ENCODE peak calls at places on chromosomes 12 and 14, in six cellular contexts. H is CD8-positive, alpha-beta T cell; X is heart right ventricle; J is fibroblast of lung; N is adipocyte; L is right cardiac atrium. R is an unnamed sample. For H3K9me3, the result is how much of the 10 kb centered on the place peaks cover.

GRCh38 chr12:1369942-1370620 is 224.3 kb downstream of the FBXL14 start:
- DNase-seq in H (no peak), X (no peak), J (peak), N (no peak), L (no peak), R (no peak)

GRCh38 chr14:57816568-57817284 is 49.2 kb downstream of the SLC35F4 start:
- DNase-seq in H (no peak), X (no peak), J (peak), N (no peak), L (no peak), R (no peak)

GRCh38 chr14:103078420-103078749 is 5.6 kb upstream of the LBHD2 start:
- DNase-seq in H (peak), X (peak), J (peak), N (peak), L (peak), R (peak)

GRCh38 chr14:96987771-96988170 is 190.6 kb downstream of the VRK1 start:
- DNase-seq in H (no peak), X (no peak), J (no peak), N (no peak), L (no peak), R (no peak)

GRCh38 chr14:58068306-58068705 is 83.7 kb downstream of the ARMH4 start:
- DNase-seq in H (no peak), X (no peak), J (no peak), N (no peak), L (no peak), R (no peak)

GRCh38 chr12:90729741-90730140 is 225.2 kb downstream of the CCER1 start:
- DNase-seq in H (no peak), X (no peak), J (peak), N (peak), L (no peak), R (no peak)

GRCh38 chr12:91896725-91897515 is 248.7 kb downstream of the BTG1 start:
- DNase-seq in H (no peak), X (no peak), J (peak), N (no peak), L (peak), R (no peak)

GRCh38 chr14:51604078-51604477 is 47.6 kb upstream of the FRMD6 start:
- DNase-seq in H (no peak), X (no peak), J (peak), N (peak), L (no peak), R (no peak)

GRCh38 chr12:49662998-49663843 is 39.9 kb downstream of the PRPF40B start:
- DNase-seq in H (peak), X (peak), J (peak), N (peak), L (peak), R (peak)

GRCh38 chr12:85641796-85642195 is 194.4 kb downstream of the RASSF9 start:
- DNase-seq in H (no peak), X (no peak), J (peak), N (no peak), L (no peak), R (no peak)

GRCh38 chr12:56104815-56105476 is 587 bp downstream of the PA2G4 start:
- DNase-seq in H (no peak), X (no peak), J (no peak), N (peak), L (peak), R (peak)

GRCh38 chr14:92499216-92499615 is 14.4 kb upstream of the RIN3 start:
- DNase-seq in H (no peak), X (no peak), J (no peak), N (no peak), L (no peak), R (no peak)

GRCh38 chr12:65269603-65270002 is 8.9 kb upstream of the MSRB3 start:
- DNase-seq in H (no peak), X (no peak), J (no peak), N (no peak), L (no peak), R (no peak)

GRCh38 chr14:81301813-81302212 is 81.1 kb upstream of the GTF2A1 start:
- DNase-seq in H (no peak), X (no peak), J (no peak), N (no peak), L (no peak), R (no peak)

GRCh38 chr12:55698241-55698955 is 9.3 kb downstream of the ITGA7 start:
- DNase-seq in H (no peak), X (no peak), J (no peak), N (no peak), L (no peak), R (no peak)

GRCh38 chr14:34324363-34324795 is 137.7 kb downstream of the SPTSSA start:
- DNase-seq in H (no peak), X (no peak), J (peak), N (peak), L (no peak), R (no peak)

GRCh38 chr14:68397371-68397779 is 395.5 kb downstream of the ZFP36L1 start:
- DNase-seq in H (no peak), X (peak), J (no peak), N (no peak), L (peak), R (no peak)

GRCh38 chr14:103856105-103856504 is 8.7 kb upstream of the PPP1R13B start:
- DNase-seq in H (no peak), X (no peak), J (no peak), N (no peak), L (no peak), R (no peak)

GRCh38 chr14:103537175-103537990 is 8.4 kb downstream of the TRMT61A start:
- DNase-seq in H (no peak), X (peak), J (no peak), N (no peak), L (peak), R (no peak)

GRCh38 chr12:11698729-11699128 is 49.3 kb downstream of the ETV6 start:
- DNase-seq in H (no peak), X (no peak), J (no peak), N (no peak), L (no peak), R (no peak)

GRCh38 chr12:53172352-53172751 is 8.2 kb upstream of the ZNF740 start:
- DNase-seq in H (no peak), X (no peak), J (peak), N (peak), L (peak), R (no peak)

GRCh38 chr14:67773844-67774377 is 42.5 kb downstream of the ZFYVE26 start:
- DNase-seq in H (no peak), X (no peak), J (no peak), N (no peak), L (no peak), R (no peak)

GRCh38 chr14:91649930-91650329 is 82.0 kb downstream of the CATSPERB start:
- DNase-seq in H (peak), X (no peak), J (peak), N (peak), L (no peak), R (no peak)

GRCh38 chr12:54933381-54933780 is 51.2 kb downstream of the TESPA1 start:
- DNase-seq in H (no peak), X (no peak), J (peak), N (no peak), L (no peak), R (no peak)

GRCh38 chr14:96584199-96584906 is 82.2 kb downstream of the PAPOLA start:
- DNase-seq in H (no peak), X (no peak), J (peak), N (peak), L (no peak), R (no peak)

GRCh38 chr14:69877492-69877891 is 1.7 kb upstream of the SMOC1 start:
- DNase-seq in H (no peak), X (no peak), J (peak), N (no peak), L (no peak), R (no peak)

GRCh38 chr12:118958520-118958919 is 22.8 kb upstream of the SRRM4 start:
- DNase-seq in H (no peak), X (no peak), J (no peak), N (no peak), L (no peak), R (no peak)

GRCh38 chr12:116280590-116281290 is 3.2 kb upstream of the MED13L start:
- DNase-seq in H (no peak), X (no peak), J (no peak), N (no peak), L (no peak), R (no peak)

GRCh38 chr12:53232641-53233538 is 881 bp upstream of the RARG start:
- DNase-seq in H (peak), X (peak), J (peak), N (peak), L (peak), R (peak)

GRCh38 chr12:19093218-19093617 is 36.3 kb upstream of the PLEKHA5 start:
- DNase-seq in H (no peak), X (no peak), J (peak), N (no peak), L (no peak), R (no peak)

GRCh38 chr14:20680843-20681347 is 3.5 kb upstream of the RNASE4 start:
- DNase-seq in H (no peak), X (no peak), J (no peak), N (no peak), L (peak), R (no peak)

GRCh38 chr14:60819575-60819974 is 85.0 kb downstream of the MNAT1 start:
- DNase-seq in H (no peak), X (no peak), J (no peak), N (no peak), L (no peak), R (no peak)

GRCh38 chr12:109670647-109671046 is 43.0 kb upstream of the FAM222A start:
- DNase-seq in H (no peak), X (no peak), J (no peak), N (no peak), L (no peak), R (no peak)

GRCh38 chr12:121652767-121653497 is 16.5 kb downstream of the MORN3 start:
- DNase-seq in H (no peak), X (no peak), J (no peak), N (no peak), L (no peak), R (no peak)

GRCh38 chr14:98122527-98122926 is 1149.5 kb downstream of the BCL11B start:
- DNase-seq in H (no peak), X (no peak), J (no peak), N (no peak), L (no peak), R (no peak)

GRCh38 chr14:98119739-98120138 is 1152.3 kb downstream of the BCL11B start:
- DNase-seq in H (no peak), X (no peak), J (no peak), N (no peak), L (no peak), R (no peak)

GRCh38 chr14:98120831-98121464 is 1151.0 kb downstream of the BCL11B start:
- DNase-seq in H (no peak), X (no peak), J (no peak), N (no peak), L (no peak), R (no peak)

GRCh38 chr14:98114122-98114895 is 1157.7 kb downstream of the BCL11B start:
- DNase-seq in H (no peak), X (no peak), J (peak), N (no peak), L (no peak), R (no peak)

DNA sequence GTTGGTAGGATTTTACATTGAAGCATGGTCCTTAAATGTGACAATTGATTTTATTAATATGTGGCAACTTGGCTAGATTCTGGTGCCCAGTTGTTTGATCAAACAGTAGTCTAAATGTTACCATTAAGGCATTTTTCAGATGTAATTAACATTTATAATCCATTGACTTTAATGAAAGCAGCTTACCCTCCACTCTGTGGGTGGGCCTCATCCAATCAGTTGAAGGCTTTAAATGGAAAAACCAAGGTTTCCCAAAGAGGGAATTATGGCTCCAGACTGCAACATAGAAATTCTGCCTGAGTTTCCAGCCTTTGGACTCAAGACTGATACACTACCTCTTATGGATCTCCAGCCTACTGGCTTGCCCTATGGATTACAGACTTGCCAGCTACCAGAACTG is 1153.2 kb downstream of the BCL11B start:
- DNase-seq in H (no peak), X (no peak), J (no peak), N (no peak), L (no peak), R (no peak)
- H3K9me3 ChIP-seq in H (under half), X (under half), J (under half), N (under half), L (under half), R (under half)

GRCh38 chr12:132270516-132270915 is 58.9 kb downstream of the GALNT9 start:
- DNase-seq in H (no peak), X (no peak), J (no peak), N (no peak), L (no peak), R (no peak)
- H3K9me3 ChIP-seq in H (under half), X (under half), J (under half), N (under half), L (under half), R (under half)

GRCh38 chr12:38160318-38161122 is 156.1 kb upstream of the ALG10B start:
- DNase-seq in H (no peak), X (no peak), J (no peak), N (no peak), L (no peak), R (no peak)
- H3K9me3 ChIP-seq in H (under half), X (under half), J (under half), N (under half), L (under half), R (under half)

DNA sequence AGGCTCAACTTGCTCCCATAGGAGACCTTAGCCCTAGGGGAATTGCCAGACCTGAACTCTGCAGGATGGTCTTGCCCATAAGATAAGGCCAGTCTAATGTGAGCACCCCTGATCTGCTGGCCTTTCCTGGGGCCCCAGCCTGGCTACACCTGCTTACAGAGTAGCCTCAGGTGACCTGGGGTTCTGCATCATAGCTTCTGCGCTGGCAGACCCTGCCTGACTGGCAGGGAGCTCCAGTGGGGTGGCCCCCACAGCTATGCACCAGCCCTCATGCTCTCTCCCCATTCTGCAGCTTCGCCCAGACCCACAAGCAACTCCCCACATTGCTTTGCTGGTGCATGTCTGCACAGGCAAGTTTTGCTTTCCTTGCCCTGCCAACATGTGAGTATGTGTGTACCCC is 371.3 kb upstream of the CLEC14A start:
- DNase-seq in H (no peak), X (no peak), J (no peak), N (no peak), L (no peak), R (no peak)
- H3K9me3 ChIP-seq in H (under half), X (under half), J (under half), N (under half), L (under half), R (under half)

DNA sequence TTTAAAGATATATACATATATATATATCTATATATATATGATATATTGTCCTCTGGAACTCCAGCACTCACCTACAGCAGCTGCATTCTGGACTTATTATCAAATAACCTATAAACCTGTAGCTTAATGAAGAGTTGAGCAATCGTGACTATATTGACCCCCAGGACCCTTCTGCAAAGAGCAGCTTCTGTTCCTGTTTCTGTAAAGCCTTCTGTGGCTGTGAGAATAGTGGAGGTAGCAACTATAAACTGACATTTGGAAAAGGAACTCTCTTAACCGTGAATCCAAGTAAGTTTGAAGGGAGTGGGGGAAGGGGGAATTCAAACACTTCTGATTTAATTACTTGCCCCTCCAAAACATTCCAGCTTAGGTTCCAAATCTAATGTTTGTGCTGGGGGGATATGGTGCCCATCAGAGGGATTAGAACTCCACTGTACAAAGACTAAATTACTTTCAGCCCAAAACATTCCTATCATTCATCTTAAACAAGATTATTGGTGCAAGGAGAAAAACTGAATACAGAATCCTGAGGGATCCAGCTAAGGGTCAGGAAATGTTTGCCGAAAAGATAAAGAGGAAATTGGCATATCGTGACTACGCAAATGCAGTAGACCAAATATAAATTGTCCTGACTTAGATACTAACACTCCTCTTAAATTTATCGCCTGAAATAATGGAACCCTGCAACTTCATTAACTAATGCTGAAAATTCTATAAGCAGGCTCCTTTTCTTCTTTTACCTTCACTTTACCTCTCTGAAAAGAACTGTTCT is 106.1 kb downstream of the DAD1 start:
- DNase-seq in H (no peak), X (no peak), J (no peak), N (no peak), L (no peak), R (no peak)
- H3K9me3 ChIP-seq in H (under half), X (under half), J (under half), N (under half), L (under half), R (under half)

GRCh38 chr14:55317503-55317902 is 46.3 kb downstream of the FBXO34 start:
- DNase-seq in H (no peak), X (no peak), J (no peak), N (no peak), L (no peak), R (no peak)
- H3K9me3 ChIP-seq in H (under half), X (under half), J (under half), N (under half), L (under half), R (under half)

GRCh38 chr14:84782902-84783301 is 747.0 kb upstream of the FLRT2 start:
- DNase-seq in H (no peak), X (no peak), J (no peak), N (no peak), L (no peak), R (no peak)
- H3K9me3 ChIP-seq in H (under half), X (under half), J (under half), N (under half), L (under half), R (under half)

GRCh38 chr12:133221241-133221640 is 14.4 kb downstream of the ANHX start:
- DNase-seq in H (no peak), X (no peak), J (no peak), N (no peak), L (no peak), R (no peak)
- H3K9me3 ChIP-seq in H (under half), X (half or more), J (under half), N (half or more), L (under half), R (under half)

GRCh38 chr12:132354982-132355680 is 25.7 kb upstream of the GALNT9 start:
- DNase-seq in H (no peak), X (no peak), J (no peak), N (no peak), L (no peak), R (no peak)
- H3K9me3 ChIP-seq in H (under half), X (under half), J (under half), N (under half), L (under half), R (under half)